ENCODE peak calls at places on chromosomes 13 and 19, in five cellular contexts. W is HCT116, J is heart left ventricle, A is cardiac muscle cell, O is thoracic aorta. Y is an unnamed sample. For H3K4me1 and H3K9me3, the result is how much of the 10 kb centered on the place peaks cover.

GRCh38 chr19:4713384-4713951 is 10.2 kb downstream of the DPP9 start:
- DNase-seq in A (no peak), O (no peak), J (peak), W (peak), Y (no peak)

GRCh38 chr19:47272448-47273312 is 2.0 kb upstream of the INAFM1 start:
- DNase-seq in O (peak), W (no peak), A (no peak), J (peak), Y (no peak)

GRCh38 chr19:3471954-3472655 is 8.2 kb downstream of the SMIM24 start:
- DNase-seq in O (no peak), W (no peak), J (peak), A (peak), Y (no peak)

GRCh38 chr13:79678100-79678499 is 197.1 kb downstream of the NDFIP2 start:
- DNase-seq in W (no peak), J (no peak), O (no peak), A (no peak), Y (no peak)

GRCh38 chr19:19388568-19389555 is 16.6 kb upstream of the GATAD2A start:
- DNase-seq in O (no peak), J (no peak), A (no peak), W (no peak), Y (no peak)

GRCh38 chr13:30026093-30026492 is 175.7 kb upstream of the UBL3 start:
- DNase-seq in O (no peak), A (no peak), W (no peak), J (no peak), Y (no peak)

GRCh38 chr13:29529755-29530154 is 65.7 kb downstream of the SLC7A1 start:
- DNase-seq in O (no peak), W (no peak), A (no peak), J (no peak), Y (no peak)

GRCh38 chr19:33421368-33421767 is 47.9 kb downstream of the CEBPG start:
- DNase-seq in A (no peak), O (no peak), W (no peak), J (no peak), Y (no peak)

GRCh38 chr13:59531571-59532091 is 632.1 kb downstream of the DIAPH3 start:
- DNase-seq in J (peak), O (peak), A (peak), W (peak), Y (peak)

GRCh38 chr13:51249767-51250741 is 27.9 kb downstream of the FAM124A start:
- DNase-seq in A (no peak), J (no peak), O (no peak), W (peak), Y (no peak)

GRCh38 chr13:27131202-27131623 is 40.4 kb downstream of the USP12 start:
- DNase-seq in O (no peak), W (peak), J (no peak), A (no peak), Y (peak)

GRCh38 chr13:95500136-95500718 is 52.3 kb upstream of the CLDN10 start:
- DNase-seq in W (no peak), J (no peak), O (no peak), A (no peak), Y (no peak)

GRCh38 chr13:100588350-100589177 is at the start of gene GGACT:
- DNase-seq in O (peak), W (peak), A (peak), J (peak), Y (peak)

GRCh38 chr19:46474211-46474610 is 2.8 kb upstream of the PNMA8A start:
- DNase-seq in O (no peak), J (no peak), W (no peak), A (no peak), Y (no peak)

GRCh38 chr13:97432232-97432916 is 1.6 kb upstream of the RAP2A start:
- DNase-seq in A (peak), W (no peak), O (no peak), J (no peak), Y (no peak)

GRCh38 chr19:32809754-32810153 is 59.8 kb downstream of the SLC7A9 start:
- DNase-seq in W (no peak), J (no peak), O (no peak), A (no peak), Y (no peak)

GRCh38 chr13:29733069-29733700 is 117.2 kb downstream of the UBL3 start:
- DNase-seq in A (no peak), W (no peak), J (no peak), O (no peak), Y (no peak)

GRCh38 chr13:66154981-66155380 is 1075.2 kb downstream of the PCDH9 start:
- DNase-seq in J (no peak), W (no peak), A (no peak), O (no peak), Y (no peak)

GRCh38 chr19:19067276-19068072 is 3.7 kb downstream of the SLC25A42 start:
- DNase-seq in J (no peak), W (no peak), O (no peak), A (no peak), Y (no peak)

GRCh38 chr13:101579291-101579802 is 126.9 kb downstream of the ITGBL1 start:
- DNase-seq in W (no peak), A (peak), O (no peak), J (no peak), Y (no peak)

GRCh38 chr13:75016225-75016624 is 465.7 kb downstream of the TBC1D4 start:
- DNase-seq in O (no peak), A (no peak), W (no peak), J (no peak), Y (no peak)

GRCh38 chr13:83085186-83085900 is 796.9 kb downstream of the SLITRK1 start:
- DNase-seq in W (no peak), O (no peak), A (no peak), J (no peak), Y (no peak)

GRCh38 chr19:30326076-30326710 is 46.0 kb upstream of the ZNF536 start:
- DNase-seq in A (no peak), W (no peak), J (peak), O (no peak), Y (no peak)

GRCh38 chr19:43527860-43528622 is 1.0 kb upstream of the ETHE1 start:
- DNase-seq in W (no peak), O (peak), J (no peak), A (no peak), Y (no peak)

GRCh38 chr13:75135325-75135825 is 346.6 kb downstream of the TBC1D4 start:
- DNase-seq in W (no peak), O (no peak), A (no peak), J (no peak), Y (no peak)

GRCh38 chr13:31794452-31794851 is 55.1 kb downstream of the RXFP2 start:
- DNase-seq in W (no peak), A (no peak), O (no peak), J (no peak), Y (no peak)

GRCh38 chr19:50558039-50558438 is 10.2 kb downstream of the LRRC4B start:
- DNase-seq in O (no peak), A (no peak), W (no peak), J (no peak), Y (no peak)

GRCh38 chr13:51148952-51149573 is 38.0 kb upstream of the C13orf42 start:
- DNase-seq in O (no peak), W (peak), J (peak), A (peak), Y (no peak)

GRCh38 chr19:10069046-10069445 is 17.1 kb upstream of the SHFL start:
- DNase-seq in W (no peak), A (no peak), J (no peak), O (no peak), Y (no peak)

GRCh38 chr19:45676851-45677263 is 8.8 kb downstream of the GIPR start:
- DNase-seq in A (no peak), O (no peak), W (no peak), J (no peak), Y (no peak)

GRCh38 chr13:106753241-106753640 is 185.3 kb upstream of the ARGLU1 start:
- DNase-seq in A (peak), J (peak), O (no peak), W (no peak), Y (no peak)

GRCh38 chr19:55259540-55260210 is 858 bp upstream of the PPP6R1 start:
- DNase-seq in O (no peak), A (no peak), J (no peak), W (no peak), Y (no peak)

GRCh38 chr13:37074703-37075102 is 15.2 kb upstream of the SUPT20H start:
- DNase-seq in J (no peak), W (peak), A (peak), O (no peak), Y (no peak)

GRCh38 chr19:45934551-45935230 is 20.1 kb upstream of the NANOS2 start:
- DNase-seq in O (no peak), J (no peak), A (no peak), W (no peak), Y (no peak)

GRCh38 chr13:111398715-111399299 is 78.4 kb downstream of the TEX29 start:
- DNase-seq in W (no peak), O (no peak), A (no peak), J (peak), Y (no peak)

GRCh38 chr19:493391-494170 is 2.7 kb upstream of the MADCAM1 start:
- DNase-seq in J (no peak), W (no peak), A (no peak), O (no peak), Y (no peak)

GRCh38 chr13:90618133-90618532 is 729.4 kb upstream of the MIR17HG start:
- DNase-seq in W (no peak), A (no peak), J (no peak), O (no peak), Y (no peak)

GRCh38 chr13:21020581-21020980 is 40.8 kb downstream of the LATS2 start:
- DNase-seq in O (no peak), A (no peak), J (no peak), W (no peak), Y (no peak)
- H3K4me1 ChIP-seq in O (half or more), A (under half), J (under half), W (under half), Y (under half)

DNA sequence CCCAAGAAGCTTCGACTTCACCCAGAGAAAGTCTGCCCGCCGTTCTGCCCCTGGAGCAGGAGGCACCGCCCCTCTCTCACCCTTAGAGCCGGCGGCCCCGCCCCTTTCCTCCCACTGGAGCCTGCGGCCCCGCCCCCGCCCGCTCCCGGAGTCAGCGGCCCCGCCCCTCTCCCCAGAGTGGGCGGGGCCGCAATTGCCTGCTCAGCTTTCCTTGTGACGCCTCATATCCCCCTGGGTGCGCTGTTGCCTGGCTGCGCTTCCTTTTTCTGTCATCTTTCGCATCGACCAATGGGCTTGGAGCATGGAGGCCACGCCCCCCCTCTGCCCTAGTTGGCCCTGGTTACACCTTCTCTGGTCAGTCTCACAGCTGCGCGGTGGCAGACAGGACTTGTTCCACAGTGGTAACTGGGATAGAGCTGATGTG is 38.2 kb upstream of the ZNF492 start:
- DNase-seq in W (no peak), J (peak), O (no peak), A (no peak), Y (no peak)
- H3K9me3 ChIP-seq in W (under half), J (under half), O (under half), A (under half), Y (under half)

DNA sequence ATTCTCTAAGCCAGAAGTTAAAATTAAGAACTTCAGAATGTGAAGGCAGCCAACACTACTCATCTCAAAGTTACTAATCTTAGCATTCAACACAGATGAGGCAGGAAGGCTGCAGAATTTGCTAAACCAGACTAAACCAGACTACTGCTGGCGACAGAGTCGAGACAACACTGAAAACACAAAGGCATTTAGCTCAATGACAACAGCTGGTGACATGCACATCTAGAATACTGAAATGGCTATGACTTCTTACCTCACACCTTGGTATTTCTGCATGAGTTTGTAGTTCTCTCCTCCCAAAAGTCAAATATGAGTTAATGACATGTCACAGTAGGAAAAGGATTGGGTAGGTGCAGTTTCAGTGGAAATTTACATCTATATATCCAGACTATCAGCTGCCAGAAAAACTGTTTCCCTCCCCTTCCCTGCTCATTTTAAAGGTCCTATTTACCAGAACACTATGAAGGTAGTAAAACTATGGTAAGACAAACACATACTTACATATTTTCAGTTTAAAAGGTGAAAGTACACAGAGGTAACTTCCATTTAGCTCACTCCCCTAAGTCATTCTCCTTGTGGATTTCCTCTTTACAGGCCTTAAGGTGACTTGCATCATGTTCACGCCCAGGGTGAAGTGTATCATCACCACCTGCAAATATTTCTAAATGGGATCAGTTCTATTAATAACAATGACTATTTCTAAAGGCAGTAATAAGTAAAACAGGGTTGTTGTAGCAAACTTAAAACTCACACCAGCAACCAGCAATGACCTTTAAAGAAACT is 21.4 kb downstream of the FOXO1 start:
- DNase-seq in J (no peak), A (no peak), O (no peak), W (no peak), Y (no peak)
- H3K4me1 ChIP-seq in J (half or more), A (under half), O (half or more), W (under half), Y (under half)

GRCh38 chr19:21611659-21612402 is 106.4 kb downstream of the ZNF429 start:
- DNase-seq in O (no peak), J (no peak), A (no peak), W (no peak), Y (no peak)
- H3K9me3 ChIP-seq in O (under half), J (under half), A (under half), W (under half), Y (under half)

DNA sequence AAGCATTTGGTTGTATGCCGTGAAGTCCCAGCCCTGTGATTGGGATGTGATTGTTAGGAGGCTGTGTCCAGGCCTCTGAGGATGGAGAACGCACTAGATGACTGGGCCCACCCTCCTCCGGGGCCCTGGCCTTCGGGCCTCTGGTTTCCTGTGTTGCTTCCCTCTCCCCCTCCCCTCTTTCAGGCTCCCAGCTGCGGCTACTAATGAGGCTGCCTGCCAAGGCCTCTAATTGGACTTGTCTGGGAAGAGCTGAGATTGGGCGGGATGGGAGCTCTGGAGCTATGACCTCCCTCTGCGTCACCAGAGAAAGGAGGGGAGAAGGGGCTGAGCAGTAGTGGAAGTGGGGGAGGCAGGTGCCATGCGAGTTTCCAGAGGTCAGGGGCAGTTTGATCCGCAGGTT is 9.9 kb downstream of the PTH2 start:
- DNase-seq in W (no peak), A (no peak), J (peak), O (no peak), Y (no peak)
- H3K4me1 ChIP-seq in W (under half), A (under half), J (under half), O (under half), Y (under half)

Y was measured in iPS DF 6.9.